ENCODE peak calls at places on chromosomes 5 and 9, in nine cellular contexts. V is Calu3, L is cardiac muscle cell, Y is psoas muscle, W is omental fat pad, R is progenitor cell of endocrine pancreas, J is left ventricle myocardium inferior, F is PC-3, D is AG09319. S is an unnamed sample.

GRCh38 chr5:98333921-98334320 is 439.5 kb upstream of the RGMB start:
- DNase-seq in V (no peak), L (no peak), Y (no peak), W (no peak), R (no peak), J (no peak), F (peak; percentile 25), D (no peak), S (no peak)

GRCh38 chr5:107604990-107605389 is 65.7 kb downstream of the EFNA5 start:
- DNase-seq in V (no peak), L (no peak), Y (no peak), W (no peak), R (no peak), J (no peak), F (no peak), D (peak; percentile 49), S (no peak)

GRCh38 chr5:168655316-168655715 is 76.1 kb upstream of the PANK3 start:
- DNase-seq in V (no peak), L (no peak), Y (no peak), W (no peak), R (no peak), J (no peak), F (no peak), D (no peak), S (no peak)

GRCh38 chr9:128863647-128864046 is 18.1 kb downstream of the KYAT1 start:
- DNase-seq in V (peak; percentile 77), L (peak; percentile 80), Y (peak; percentile 86), W (peak; percentile 63), R (peak; percentile 86), J (peak; percentile 77), F (peak; percentile 67), D (no peak), S (peak; percentile 89)

GRCh38 chr9:105912868-105913516 is 218.7 kb downstream of the TMEM38B start:
- DNase-seq in V (peak; percentile 5), L (no peak), Y (peak; percentile 86), W (no peak), R (no peak), J (no peak), F (peak; percentile 91), D (no peak), S (no peak)

GRCh38 chr5:58849995-58850667 is 267.3 kb downstream of the RAB3C start:
- DNase-seq in V (peak; percentile 65), L (peak; percentile 71), Y (no peak), W (no peak), R (peak; percentile 47), J (no peak), F (peak; percentile 56), D (no peak), S (no peak)

GRCh38 chr5:9712506-9713285 is 82.5 kb upstream of the TAS2R1 start:
- DNase-seq in V (no peak), L (no peak), Y (no peak), W (no peak), R (no peak), J (no peak), F (peak; percentile 95), D (peak; percentile 69), S (no peak)

GRCh38 chr9:93119953-93120845 is 13.9 kb downstream of the NINJ1 start:
- DNase-seq in V (peak; percentile 88), L (no peak), Y (peak; percentile 98), W (peak; percentile 89), R (no peak), J (peak; percentile 93), F (peak; percentile 85), D (peak; percentile 93), S (no peak)

GRCh38 chr9:114811301-114811700 is 5.5 kb upstream of the TNFSF15 start:
- DNase-seq in V (peak; percentile 57), L (no peak), Y (no peak), W (no peak), R (no peak), J (no peak), F (peak; percentile 70), D (no peak), S (no peak)

GRCh38 chr5:171660438-171660837 is 125.2 kb upstream of the SMIM23 start:
- DNase-seq in V (no peak), L (no peak), Y (no peak), W (no peak), R (no peak), J (no peak), F (no peak), D (no peak), S (no peak)

GRCh38 chr5:5014836-5015235 is 125.3 kb upstream of the ADAMTS16 start:
- DNase-seq in V (no peak), L (no peak), Y (no peak), W (no peak), R (no peak), J (no peak), F (peak; percentile 89), D (no peak), S (no peak)

GRCh38 chr5:124132843-124133242 is 613.6 kb downstream of the ZNF608 start:
- DNase-seq in V (no peak), L (no peak), Y (no peak), W (no peak), R (no peak), J (no peak), F (no peak), D (no peak), S (no peak)

GRCh38 chr5:176676361-176676824 is 29.1 kb downstream of the TSPAN17 start:
- DNase-seq in V (no peak), L (peak; percentile 33), Y (peak; percentile 67), W (no peak), R (no peak), J (peak; percentile 62), F (peak; percentile 65), D (no peak), S (no peak)

GRCh38 chr5:97172227-97172626 is 10.8 kb downstream of the RIOK2 start:
- DNase-seq in V (no peak), L (no peak), Y (no peak), W (no peak), R (no peak), J (no peak), F (no peak), D (no peak), S (no peak)

GRCh38 chr5:136114406-136115132 is 18.1 kb upstream of the SMAD5 start:
- DNase-seq in V (no peak), L (no peak), Y (no peak), W (no peak), R (no peak), J (no peak), F (no peak), D (no peak), S (no peak)

GRCh38 chr5:79689541-79690466 is at the start of gene CMYA5:
- DNase-seq in V (peak; percentile 31), L (peak; percentile 68), Y (peak; percentile 93), W (no peak), R (peak; percentile 19), J (peak; percentile 68), F (no peak), D (no peak), S (no peak)

GRCh38 chr5:132238169-132238744 is 10.6 kb upstream of the P4HA2 start:
- DNase-seq in V (peak; percentile 92), L (peak; percentile 74), Y (peak; percentile 78), W (peak; percentile 96), R (peak; percentile 73), J (peak; percentile 59), F (peak; percentile 66), D (no peak), S (no peak)

GRCh38 chr5:38921174-38921573 is 75.4 kb downstream of the OSMR start:
- DNase-seq in V (no peak), L (peak; percentile 70), Y (no peak), W (no peak), R (peak; percentile 30), J (no peak), F (peak; percentile 24), D (no peak), S (no peak)

GRCh38 chr5:177361418-177362101 is 3.8 kb downstream of the RGS14 start:
- DNase-seq in V (no peak), L (no peak), Y (peak; percentile 38), W (no peak), R (no peak), J (no peak), F (no peak), D (no peak), S (no peak)

GRCh38 chr5:3852154-3852930 is 256.7 kb downstream of the IRX1 start:
- DNase-seq in V (no peak), L (no peak), Y (no peak), W (no peak), R (no peak), J (no peak), F (no peak), D (no peak), S (peak; percentile 64)
- TF ChIP-seq CTCF in V (no peak), L (no peak), Y (no peak), W (no peak), R (no peak), J (no peak), F (no peak), D (no peak), S (no peak)

DNA sequence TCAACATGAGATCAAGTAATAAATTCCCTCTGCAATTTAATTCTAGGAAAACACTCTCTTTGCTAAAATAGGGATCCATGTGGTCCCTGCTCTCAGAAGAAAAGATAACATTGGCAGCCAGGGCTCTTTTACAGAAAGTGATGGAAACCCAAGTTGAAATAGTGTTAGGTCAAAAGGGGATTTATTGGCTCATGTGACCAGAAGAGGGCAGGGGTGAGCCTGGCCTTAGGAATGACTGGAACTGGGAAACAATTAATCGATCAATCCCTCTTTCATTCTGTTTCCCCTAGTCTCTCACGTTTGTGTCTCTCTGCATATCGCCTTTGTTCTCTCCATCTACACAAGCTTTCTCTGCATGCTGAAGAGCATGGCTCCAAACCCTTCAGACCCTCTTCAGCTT is 58.3 kb upstream of the ALDH1B1 start:
- DNase-seq in V (no peak), L (peak; percentile 27), Y (no peak), W (no peak), R (no peak), J (no peak), F (no peak), D (no peak), S (peak; percentile 11)
- TF ChIP-seq CTCF in V (no peak), L (peak; percentile 33), Y (peak; percentile 23), W (no peak), R (peak; percentile 65), J (peak; percentile 42), F (peak; percentile 41), D (peak; percentile 37), S (peak; percentile 33)

GRCh38 chr9:124038790-124039633 is 27.4 kb downstream of the LHX2 start:
- DNase-seq in V (no peak), L (no peak), Y (no peak), W (no peak), R (no peak), J (no peak), F (no peak), D (no peak), S (no peak)
- TF ChIP-seq CTCF in V (no peak), L (no peak), Y (no peak), W (no peak), R (no peak), J (no peak), F (no peak), D (peak; percentile 6), S (peak; percentile 10)

DNA sequence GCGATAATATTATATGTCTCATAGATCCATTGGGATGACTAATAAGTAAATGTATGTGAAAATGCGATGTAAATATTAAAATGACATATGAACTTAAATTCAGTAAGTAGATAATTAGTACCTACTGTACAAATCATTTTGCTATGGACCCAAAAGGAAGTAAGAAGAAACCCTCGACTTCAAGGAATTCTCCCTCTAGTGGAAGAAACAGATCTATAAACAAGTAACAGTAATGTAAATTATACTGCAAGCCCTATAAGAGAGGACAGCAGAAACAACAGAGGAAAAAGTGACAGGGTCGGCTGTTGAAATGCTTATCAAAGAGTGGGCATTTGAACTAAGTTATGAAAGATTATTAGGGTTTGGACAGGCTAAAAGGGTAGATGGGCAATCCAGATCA is 320.3 kb downstream of the DMAC1 start:
- DNase-seq in V (no peak), L (no peak), Y (no peak), W (no peak), R (no peak), J (no peak), F (peak; percentile 1), D (no peak), S (no peak)
- TF ChIP-seq CTCF in V (no peak), L (peak; percentile 9), Y (no peak), W (no peak), R (no peak), J (no peak), F (no peak), D (no peak), S (no peak)

S was measured in osteocyte.